ENCODE peak calls at places on chromosomes 16 and 17, in nine cellular contexts. X is upper lobe of right lung; G is breast epithelium; H is GM13976; W is CD8-positive, alpha-beta T cell; J is cardiac fibroblast; I is heart right ventricle; L is fibroblast of the aortic adventitia; M is neural progenitor cell. D is an unnamed sample.

GRCh38 chr16:8676160-8676547 is 1.7 kb downstream of the ABAT start:
- DNase-seq in X (no peak), G (no peak), H (no peak), W (no peak), J (no peak), I (no peak), L (no peak), M (no peak), D (no peak)

GRCh38 chr16:81500833-81501521 is 56.4 kb downstream of the CMIP start:
- DNase-seq in X (no peak), G (peak), H (no peak), W (no peak), J (peak), I (no peak), L (peak), M (no peak), D (no peak)

GRCh38 chr17:28473542-28473941 is at the start of gene SLC13A2:
- DNase-seq in X (no peak), G (no peak), H (no peak), W (no peak), J (no peak), I (no peak), L (no peak), M (no peak), D (no peak)

GRCh38 chr17:43784628-43785101 is 4.4 kb downstream of the CFAP97D1 start:
- DNase-seq in X (no peak), G (no peak), H (no peak), W (no peak), J (peak), I (no peak), L (peak), M (no peak), D (no peak)

GRCh38 chr17:74433421-74434121 is 1.7 kb downstream of the GPRC5C start:
- DNase-seq in X (no peak), G (no peak), H (no peak), W (no peak), J (peak), I (no peak), L (no peak), M (peak), D (no peak)

GRCh38 chr16:583470-583814 is 6.4 kb upstream of the RAB40C start:
- DNase-seq in X (no peak), G (no peak), H (no peak), W (no peak), J (no peak), I (no peak), L (no peak), M (no peak), D (no peak)

GRCh38 chr16:54320895-54321294 is 34.3 kb upstream of the IRX3 start:
- DNase-seq in X (no peak), G (no peak), H (no peak), W (no peak), J (no peak), I (no peak), L (no peak), M (no peak), D (no peak)

GRCh38 chr17:80861892-80862291 is 129.7 kb upstream of the CHMP6 start:
- DNase-seq in X (no peak), G (no peak), H (no peak), W (no peak), J (peak), I (no peak), L (peak), M (peak), D (no peak)

GRCh38 chr17:45719335-45720071 is 64.6 kb upstream of the CRHR1 start:
- DNase-seq in X (no peak), G (no peak), H (no peak), W (no peak), J (peak), I (no peak), L (peak), M (peak), D (no peak)

GRCh38 chr16:88357306-88358032 is 25.3 kb upstream of the ZNF469 start:
- DNase-seq in X (no peak), G (no peak), H (no peak), W (no peak), J (no peak), I (no peak), L (no peak), M (no peak), D (no peak)

GRCh38 chr16:69892378-69892777 is 58.8 kb upstream of the CLEC18A start:
- DNase-seq in X (no peak), G (no peak), H (no peak), W (no peak), J (no peak), I (no peak), L (no peak), M (no peak), D (no peak)

GRCh38 chr16:67400901-67401300 is 7.6 kb upstream of the TPPP3 start:
- DNase-seq in X (no peak), G (no peak), H (no peak), W (no peak), J (no peak), I (no peak), L (no peak), M (no peak), D (no peak)

GRCh38 chr17:57006040-57006439 is 28.1 kb downstream of the SCPEP1 start:
- DNase-seq in X (no peak), G (no peak), H (no peak), W (no peak), J (no peak), I (no peak), L (no peak), M (no peak), D (no peak)

GRCh38 chr16:88622125-88622524 is 16.2 kb upstream of the IL17C start:
- DNase-seq in X (no peak), G (no peak), H (no peak), W (no peak), J (no peak), I (no peak), L (no peak), M (no peak), D (no peak)

GRCh38 chr17:59372138-59372751 is 40.8 kb downstream of the YPEL2 start:
- DNase-seq in X (no peak), G (peak), H (peak), W (no peak), J (peak), I (no peak), L (peak), M (no peak), D (peak)

GRCh38 chr16:58501242-58502131 is 1.5 kb downstream of the NDRG4 start:
- DNase-seq in X (peak), G (no peak), H (peak), W (no peak), J (no peak), I (no peak), L (no peak), M (peak), D (peak)

GRCh38 chr16:27579086-27579980 is 29.4 kb downstream of the KATNIP start:
- DNase-seq in X (no peak), G (no peak), H (no peak), W (no peak), J (peak), I (no peak), L (peak), M (no peak), D (no peak)

GRCh38 chr17:69704935-69705334 is 290.4 kb downstream of the MAP2K6 start:
- DNase-seq in X (no peak), G (no peak), H (no peak), W (no peak), J (no peak), I (no peak), L (no peak), M (no peak), D (no peak)

GRCh38 chr16:88703486-88704309 is 2.5 kb downstream of the RNF166 start:
- DNase-seq in X (peak), G (peak), H (no peak), W (peak), J (no peak), I (peak), L (no peak), M (no peak), D (peak)

GRCh38 chr16:31335431-31335830 is 19.5 kb upstream of the ITGAX start:
- DNase-seq in X (no peak), G (no peak), H (no peak), W (no peak), J (no peak), I (no peak), L (no peak), M (no peak), D (no peak)

GRCh38 chr17:78709119-78709681 is 72.9 kb downstream of the CYTH1 start:
- DNase-seq in X (no peak), G (no peak), H (peak), W (no peak), J (no peak), I (no peak), L (no peak), M (no peak), D (peak)

GRCh38 chr17:38410201-38410600 is 18.1 kb upstream of the ARHGAP23 start:
- DNase-seq in X (no peak), G (no peak), H (no peak), W (no peak), J (no peak), I (no peak), L (no peak), M (no peak), D (no peak)

GRCh38 chr17:5418858-5419355 is 555 bp downstream of the NUP88 start:
- DNase-seq in X (no peak), G (no peak), H (peak), W (peak), J (peak), I (no peak), L (peak), M (no peak), D (peak)

GRCh38 chr17:50944902-50945720 is 79.0 kb upstream of the TOB1 start:
- DNase-seq in X (no peak), G (peak), H (no peak), W (no peak), J (no peak), I (no peak), L (no peak), M (no peak), D (no peak)

GRCh38 chr17:48389903-48390302 is 40.1 kb downstream of the SKAP1 start:
- DNase-seq in X (no peak), G (no peak), H (no peak), W (no peak), J (no peak), I (no peak), L (no peak), M (no peak), D (no peak)

GRCh38 chr17:55177914-55178217 is 86.9 kb upstream of the HLF start:
- DNase-seq in X (no peak), G (no peak), H (no peak), W (no peak), J (no peak), I (no peak), L (no peak), M (no peak), D (no peak)

GRCh38 chr17:62193297-62193696 is 128.2 kb upstream of the MED13 start:
- DNase-seq in X (no peak), G (no peak), H (no peak), W (no peak), J (no peak), I (no peak), L (no peak), M (no peak), D (no peak)

GRCh38 chr16:12496181-12496580 is 307.5 kb downstream of the CPPED1 start:
- DNase-seq in X (no peak), G (no peak), H (no peak), W (no peak), J (no peak), I (no peak), L (no peak), M (no peak), D (no peak)

GRCh38 chr17:9922012-9922848 is 17.2 kb upstream of the RCVRN start:
- DNase-seq in X (no peak), G (no peak), H (no peak), W (no peak), J (no peak), I (no peak), L (no peak), M (no peak), D (no peak)

GRCh38 chr17:9925457-9925856 is 20.4 kb upstream of the RCVRN start:
- DNase-seq in X (no peak), G (no peak), H (no peak), W (no peak), J (no peak), I (no peak), L (no peak), M (no peak), D (no peak)

GRCh38 chr17:9928601-9929341 is 23.7 kb upstream of the RCVRN start:
- DNase-seq in X (no peak), G (no peak), H (no peak), W (no peak), J (peak), I (no peak), L (peak), M (peak), D (no peak)

GRCh38 chr17:9926150-9926804 is 21.2 kb upstream of the RCVRN start:
- DNase-seq in X (no peak), G (no peak), H (no peak), W (no peak), J (no peak), I (no peak), L (no peak), M (no peak), D (no peak)

GRCh38 chr17:9924735-9925191 is 19.7 kb upstream of the RCVRN start:
- DNase-seq in X (no peak), G (no peak), H (peak), W (no peak), J (peak), I (no peak), L (peak), M (peak), D (peak)
- TF ChIP-seq CTCF in X (peak), G (peak), H (peak), W (peak), J (peak), I (peak), L (peak), M (peak), D (peak)

DNA sequence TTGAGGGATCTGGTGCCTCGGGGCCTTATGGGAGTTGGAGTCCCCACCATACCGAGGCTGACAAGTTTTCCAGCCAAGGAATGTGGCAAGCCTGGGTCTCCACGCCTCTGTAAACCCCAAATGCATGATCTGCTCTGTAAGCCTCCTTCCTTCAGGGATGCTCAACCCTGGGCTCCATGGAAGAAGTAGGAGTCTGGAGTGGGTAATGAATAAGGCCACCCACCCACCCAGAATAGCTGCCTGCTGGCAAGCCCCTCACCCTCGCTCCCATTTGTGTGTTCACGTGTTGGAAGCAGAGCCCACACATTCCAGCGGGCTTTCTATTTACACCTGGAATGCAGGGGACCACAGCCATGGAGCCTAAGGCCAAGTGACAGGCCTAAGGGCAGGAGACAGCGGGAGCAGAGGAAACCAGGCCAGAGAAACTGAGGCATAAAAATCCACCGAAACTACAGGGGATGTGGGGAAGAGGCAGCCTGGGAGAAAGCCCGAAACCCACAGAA is 4.4 kb downstream of the DLG4 start:
- DNase-seq in X (no peak), G (no peak), H (no peak), W (no peak), J (no peak), I (no peak), L (no peak), M (no peak), D (no peak)
- TF ChIP-seq CTCF in X (no peak), G (no peak), H (no peak), W (no peak), J (no peak), I (no peak), L (no peak), M (no peak), D (no peak)

DNA sequence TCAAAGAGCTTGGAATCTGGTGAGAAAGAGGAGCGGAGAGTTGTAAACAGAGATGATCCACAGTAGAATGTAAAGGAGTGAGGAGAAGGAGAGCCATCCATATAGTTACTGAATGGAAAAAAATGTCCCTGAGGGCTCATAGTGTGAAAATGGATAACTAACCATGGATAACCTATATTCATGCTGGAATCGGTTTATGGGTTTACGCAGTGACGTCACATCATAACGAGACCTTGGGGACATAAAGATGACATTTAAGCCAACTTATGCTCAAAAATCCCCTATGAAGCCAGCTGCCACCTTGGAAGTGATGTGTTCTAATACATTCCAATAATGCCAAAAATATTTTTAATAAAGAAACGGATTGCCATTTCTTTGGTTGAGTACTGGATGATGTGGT is 22.5 kb downstream of the IRX6 start:
- DNase-seq in X (no peak), G (no peak), H (no peak), W (no peak), J (no peak), I (no peak), L (no peak), M (no peak), D (no peak)
- TF ChIP-seq CTCF in X (no peak), G (no peak), H (no peak), W (no peak), J (no peak), I (no peak), L (no peak), M (no peak), D (no peak)

DNA sequence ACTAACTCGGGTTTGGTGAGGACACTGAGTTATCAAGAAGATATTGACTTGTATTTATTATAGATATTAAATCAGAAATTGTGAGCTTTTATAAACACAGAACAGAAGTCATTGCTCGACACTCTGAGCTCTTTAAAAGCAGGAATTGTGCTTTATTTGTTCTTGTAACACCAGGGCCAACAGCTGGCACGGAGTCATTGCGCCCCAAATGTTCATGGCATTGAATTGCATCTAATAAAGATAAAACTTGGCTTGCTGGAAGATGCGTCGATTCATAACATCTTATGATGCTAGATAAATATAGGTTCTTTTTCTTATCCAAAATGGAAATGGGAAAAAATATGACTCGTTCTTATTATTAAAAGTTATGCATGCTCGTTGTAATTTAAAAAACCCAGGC is 11.8 kb upstream of the MLYCD start:
- DNase-seq in X (no peak), G (no peak), H (no peak), W (no peak), J (no peak), I (no peak), L (no peak), M (peak), D (no peak)
- TF ChIP-seq CTCF in X (peak), G (no peak), H (peak), W (no peak), J (peak), I (no peak), L (peak), M (peak), D (no peak)

GRCh38 chr16:17591655-17592405 is 121.1 kb upstream of the XYLT1 start:
- DNase-seq in X (no peak), G (no peak), H (no peak), W (no peak), J (no peak), I (no peak), L (no peak), M (no peak), D (no peak)
- TF ChIP-seq CTCF in X (no peak), G (no peak), H (no peak), W (no peak), J (no peak), I (no peak), L (no peak), M (no peak), D (no peak)

DNA sequence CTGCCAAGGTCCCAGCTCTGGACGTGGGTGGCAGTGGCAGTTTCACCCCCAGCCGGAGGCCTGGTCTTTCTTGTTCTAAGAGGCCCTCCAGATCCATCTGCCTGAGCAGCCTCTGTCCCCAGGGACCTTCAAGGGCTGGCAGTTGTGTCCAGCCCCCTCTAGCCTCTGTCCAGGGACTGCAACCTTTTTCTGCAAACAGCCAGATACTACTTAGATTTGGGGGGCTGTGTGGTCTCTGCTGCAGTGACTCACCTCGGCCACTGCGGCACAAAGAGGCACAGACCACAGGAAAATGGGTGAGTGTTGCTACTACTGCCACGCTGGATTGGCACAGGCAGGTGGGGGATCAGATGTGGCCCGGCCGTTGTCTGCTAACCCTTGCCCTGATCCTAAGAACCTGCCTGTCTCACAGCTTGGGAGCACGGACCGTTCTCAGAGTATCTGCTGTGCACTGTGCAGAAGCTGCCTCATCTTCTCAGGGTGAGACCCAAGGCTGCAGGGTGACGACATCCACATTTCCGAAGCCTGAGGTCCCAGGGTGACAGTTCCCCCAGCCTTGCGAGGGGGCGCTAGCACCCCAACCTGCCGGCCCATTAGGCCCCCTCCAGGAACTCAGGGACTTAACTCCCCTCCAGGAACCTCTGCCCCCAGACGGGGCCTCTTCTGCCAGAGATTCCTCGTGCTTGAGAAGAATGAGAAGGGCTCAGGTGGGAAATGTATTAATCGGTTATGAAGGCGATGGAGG is 27.6 kb downstream of the MXRA7 start:
- DNase-seq in X (no peak), G (no peak), H (no peak), W (no peak), J (no peak), I (no peak), L (no peak), M (peak), D (no peak)
- TF ChIP-seq CTCF in X (no peak), G (no peak), H (no peak), W (no peak), J (peak), I (no peak), L (peak), M (peak), D (no peak)